ENCODE peak calls at places on chromosomes 5 and 9, in eight cellular contexts. I is activated CD4-positive, alpha-beta T cell treated with anti-CD3 and anti-CD28 coated beads, Interleukin-2, amount 10 ng/mL, durations not matched to agents 7 days and 5 days; B is iPS-NIHi11; H is stimulated activated CD4-positive, alpha-beta T cell treated with anti-CD3 and anti-CD28 coated beads, Interleukin-1b, Interleukin-23, amount 100 ng/mL, for 24 hours; M is non-pigmented ciliary epithelial cell; Z is GM03348; Q is posterior cingulate gyrus; S is NCI-H774. W is an unnamed sample.

GRCh38 chr5:96778409-96778808 is 29.3 kb downstream of the ERAP1 start:
- DNase-seq in I (no peak), M (no peak), Z (no peak), H (no peak), S (no peak), B (no peak), Q (no peak), W (no peak)

GRCh38 chr9:77384406-77384805 is 207.1 kb downstream of the VPS13A start:
- DNase-seq in Q (no peak), M (no peak), Z (peak; percentile 47), H (no peak), B (no peak), I (no peak), S (no peak), W (no peak)

GRCh38 chr5:180977852-180978251 is 10.8 kb upstream of the BTNL3 start:
- DNase-seq in B (no peak), I (no peak), S (no peak), M (no peak), H (no peak), Z (no peak), Q (no peak), W (no peak)

GRCh38 chr5:126007841-126008240 is 415.4 kb upstream of the GRAMD2B start:
- DNase-seq in M (no peak), Z (no peak), S (no peak), Q (no peak), I (no peak), B (no peak), H (no peak), W (no peak)

GRCh38 chr5:98163796-98164493 is 609.5 kb upstream of the RGMB start:
- DNase-seq in M (no peak), Z (no peak), H (no peak), S (no peak), Q (no peak), I (no peak), B (no peak), W (no peak)

GRCh38 chr5:95759005-95759404 is 27.9 kb downstream of the RHOBTB3 start:
- DNase-seq in S (no peak), Z (no peak), I (no peak), B (no peak), H (no peak), Q (no peak), M (no peak), W (no peak)

GRCh38 chr5:157080291-157080690 is 21.4 kb upstream of the HAVCR1 start:
- DNase-seq in Z (no peak), S (no peak), M (no peak), B (no peak), Q (no peak), I (no peak), H (no peak), W (no peak)

GRCh38 chr5:179166886-179167841 is 107.0 kb downstream of the ZNF354C start:
- DNase-seq in Z (peak; percentile 96), Q (peak; percentile 53), I (peak; percentile 56), M (no peak), H (peak; percentile 43), B (peak; percentile 98), S (peak; percentile 28), W (peak; percentile 45)

GRCh38 chr5:87020099-87020934 is 247.4 kb upstream of the RASA1 start:
- DNase-seq in I (peak; percentile 55), B (peak; percentile 24), M (no peak), H (no peak), Q (peak; percentile 35), S (peak; percentile 6), Z (peak; percentile 42), W (peak; percentile 77)

GRCh38 chr5:145718956-145719355 is 116.2 kb downstream of the PRELID2 start:
- DNase-seq in M (peak; percentile 8), Z (peak; percentile 29), I (no peak), Q (no peak), H (no peak), S (no peak), B (peak; percentile 31), W (no peak)

GRCh38 chr5:147998704-147999103 is 65.1 kb upstream of the SPINK5 start:
- DNase-seq in B (no peak), I (no peak), Q (no peak), Z (no peak), H (no peak), M (no peak), S (no peak), W (no peak)

GRCh38 chr5:128100860-128101557 is 17.4 kb downstream of the SLC12A2 start:
- DNase-seq in M (no peak), S (no peak), I (no peak), Q (no peak), H (no peak), B (no peak), Z (no peak), W (peak; percentile 29)

GRCh38 chr5:124074500-124074899 is 562.5 kb downstream of the CSNK1G3 start:
- DNase-seq in I (no peak), Z (no peak), M (no peak), H (no peak), S (no peak), Q (no peak), B (no peak), W (no peak)

GRCh38 chr5:67643531-67643930 is 446.9 kb upstream of the CD180 start:
- DNase-seq in I (no peak), Z (no peak), Q (no peak), M (no peak), H (no peak), S (no peak), B (no peak), W (no peak)

GRCh38 chr5:27727254-27727653 is 688.9 kb upstream of the CDH9 start:
- DNase-seq in B (no peak), H (no peak), Z (no peak), Q (no peak), M (no peak), S (no peak), I (no peak), W (no peak)

GRCh38 chr9:34510506-34511159 is 12.2 kb downstream of the ENHO start:
- DNase-seq in I (no peak), S (no peak), Z (no peak), H (no peak), Q (no peak), M (no peak), B (no peak), W (no peak)

GRCh38 chr5:33072700-33073099 is 361.6 kb downstream of the NPR3 start:
- DNase-seq in H (no peak), Q (no peak), B (no peak), I (no peak), M (no peak), Z (no peak), S (no peak), W (no peak)

W was measured in Ammon's horn.